ENCODE peak calls at places on chromosomes 7 and 10, in seven cellular contexts. One of them, this sample, is unnamed.
A peak's percentile ranks its signal among the peaks of the same experiment; 100 is the strongest.

GRCh38 chr10:1403508-1404230 is 333.7 kb downstream of the ADARB2 start:
- DNase-seq in stimulated activated naive CD4-positive, alpha-beta T cell: no peak
- DNase-seq in hepatocyte: no peak
- DNase-seq in cardiac fibroblast: no peak
- DNase-seq in KG1: no peak
- DNase-seq in tibial artery: peak; percentile 42
- DNase-seq in GM12865: no peak
- DNase-seq in this sample: no peak

GRCh38 chr10:42491801-42492200 is 146.6 kb downstream of the ZNF33B start:
- DNase-seq in stimulated activated naive CD4-positive, alpha-beta T cell: no peak
- DNase-seq in cardiac fibroblast: no peak
- DNase-seq in GM12865: no peak
- DNase-seq in KG1: no peak
- DNase-seq in tibial artery: no peak
- DNase-seq in hepatocyte: no peak
- DNase-seq in this sample: no peak

GRCh38 chr7:106017657-106018056 is 54.6 kb downstream of the CDHR3 start:
- DNase-seq in tibial artery: peak; percentile 5
- DNase-seq in KG1: no peak
- DNase-seq in cardiac fibroblast: no peak
- DNase-seq in GM12865: no peak
- DNase-seq in stimulated activated naive CD4-positive, alpha-beta T cell: no peak
- DNase-seq in hepatocyte: no peak
- DNase-seq in this sample: no peak

GRCh38 chr7:118245267-118246040 is 20.9 kb downstream of the ANKRD7 start:
- DNase-seq in hepatocyte: no peak
- DNase-seq in cardiac fibroblast: no peak
- DNase-seq in GM12865: peak; percentile 16
- DNase-seq in tibial artery: no peak
- DNase-seq in KG1: no peak
- DNase-seq in stimulated activated naive CD4-positive, alpha-beta T cell: no peak
- DNase-seq in this sample: no peak

GRCh38 chr10:48454302-48455054 is 148.0 kb downstream of the MAPK8 start:
- DNase-seq in GM12865: no peak
- DNase-seq in tibial artery: peak; percentile 57
- DNase-seq in KG1: no peak
- DNase-seq in hepatocyte: peak; percentile 44
- DNase-seq in cardiac fibroblast: no peak
- DNase-seq in stimulated activated naive CD4-positive, alpha-beta T cell: no peak
- DNase-seq in this sample: peak; percentile 42

GRCh38 chr10:60629332-60629731 is 148.9 kb upstream of the CDK1 start:
- DNase-seq in cardiac fibroblast: no peak
- DNase-seq in hepatocyte: no peak
- DNase-seq in tibial artery: no peak
- DNase-seq in GM12865: no peak
- DNase-seq in stimulated activated naive CD4-positive, alpha-beta T cell: no peak
- DNase-seq in KG1: no peak
- DNase-seq in this sample: no peak

GRCh38 chr10:58818889-58819288 is 306.2 kb downstream of the BICC1 start:
- DNase-seq in KG1: no peak
- DNase-seq in hepatocyte: peak; percentile 22
- DNase-seq in stimulated activated naive CD4-positive, alpha-beta T cell: no peak
- DNase-seq in tibial artery: no peak
- DNase-seq in GM12865: no peak
- DNase-seq in cardiac fibroblast: peak; percentile 90
- DNase-seq in this sample: no peak

GRCh38 chr7:10802011-10802410 is 171.7 kb upstream of the PHF14 start:
- DNase-seq in tibial artery: no peak
- DNase-seq in cardiac fibroblast: no peak
- DNase-seq in hepatocyte: no peak
- DNase-seq in KG1: no peak
- DNase-seq in stimulated activated naive CD4-positive, alpha-beta T cell: no peak
- DNase-seq in GM12865: no peak
- DNase-seq in this sample: no peak

GRCh38 chr7:45186261-45186813 is 28.7 kb downstream of the RAMP3 start:
- DNase-seq in GM12865: no peak
- DNase-seq in tibial artery: no peak
- DNase-seq in cardiac fibroblast: no peak
- DNase-seq in KG1: no peak
- DNase-seq in hepatocyte: no peak
- DNase-seq in stimulated activated naive CD4-positive, alpha-beta T cell: no peak
- DNase-seq in this sample: no peak

GRCh38 chr7:105806592-105807266 is 69.7 kb downstream of the ATXN7L1 start:
- DNase-seq in tibial artery: no peak
- DNase-seq in stimulated activated naive CD4-positive, alpha-beta T cell: no peak
- DNase-seq in KG1: no peak
- DNase-seq in cardiac fibroblast: peak; percentile 77
- DNase-seq in hepatocyte: peak; percentile 49
- DNase-seq in GM12865: peak; percentile 84
- DNase-seq in this sample: no peak

GRCh38 chr10:78433063-78433717 is 399.5 kb downstream of the RPS24 start:
- DNase-seq in tibial artery: peak; percentile 67
- DNase-seq in KG1: no peak
- DNase-seq in stimulated activated naive CD4-positive, alpha-beta T cell: no peak
- DNase-seq in cardiac fibroblast: no peak
- DNase-seq in GM12865: no peak
- DNase-seq in hepatocyte: no peak
- DNase-seq in this sample: no peak

GRCh38 chr10:132375795-132376297 is 21.2 kb upstream of the PWWP2B start:
- DNase-seq in KG1: no peak
- DNase-seq in GM12865: no peak
- DNase-seq in cardiac fibroblast: no peak
- DNase-seq in tibial artery: no peak
- DNase-seq in hepatocyte: no peak
- DNase-seq in stimulated activated naive CD4-positive, alpha-beta T cell: no peak
- DNase-seq in this sample: no peak

GRCh38 chr7:65872776-65873581 is at the start of gene VKORC1L1:
- DNase-seq in hepatocyte: peak; percentile 98
- DNase-seq in cardiac fibroblast: peak; percentile 92
- DNase-seq in KG1: peak; percentile 68
- DNase-seq in stimulated activated naive CD4-positive, alpha-beta T cell: peak; percentile 91
- DNase-seq in tibial artery: peak; percentile 98
- DNase-seq in GM12865: peak; percentile 97
- DNase-seq in this sample: peak; percentile 96

GRCh38 chr10:14916600-14916999 is 37.3 kb downstream of the DCLRE1C start:
- DNase-seq in cardiac fibroblast: no peak
- DNase-seq in GM12865: no peak
- DNase-seq in tibial artery: no peak
- DNase-seq in stimulated activated naive CD4-positive, alpha-beta T cell: no peak
- DNase-seq in hepatocyte: no peak
- DNase-seq in KG1: no peak
- DNase-seq in this sample: no peak

GRCh38 chr10:114683593-114683992 is 25.5 kb upstream of the ABLIM1 start:
- DNase-seq in KG1: no peak
- DNase-seq in stimulated activated naive CD4-positive, alpha-beta T cell: no peak
- DNase-seq in tibial artery: no peak
- DNase-seq in GM12865: no peak
- DNase-seq in hepatocyte: no peak
- DNase-seq in cardiac fibroblast: no peak
- DNase-seq in this sample: no peak

GRCh38 chr7:13181221-13181620 is 493.8 kb downstream of the ARL4A start:
- DNase-seq in cardiac fibroblast: no peak
- DNase-seq in hepatocyte: peak; percentile 8
- DNase-seq in stimulated activated naive CD4-positive, alpha-beta T cell: no peak
- DNase-seq in tibial artery: no peak
- DNase-seq in GM12865: no peak
- DNase-seq in KG1: no peak
- DNase-seq in this sample: no peak

GRCh38 chr10:113681533-113682470 is 2.1 kb downstream of the CASP7 start:
- DNase-seq in KG1: no peak
- DNase-seq in GM12865: peak; percentile 88
- DNase-seq in cardiac fibroblast: peak; percentile 18
- DNase-seq in stimulated activated naive CD4-positive, alpha-beta T cell: no peak
- DNase-seq in tibial artery: no peak
- DNase-seq in hepatocyte: no peak
- DNase-seq in this sample: no peak

GRCh38 chr10:88064608-88065383 is 201.4 kb downstream of the PTEN start:
- DNase-seq in GM12865: peak; percentile 99
- DNase-seq in stimulated activated naive CD4-positive, alpha-beta T cell: peak; percentile 45
- DNase-seq in tibial artery: peak; percentile 75
- DNase-seq in hepatocyte: peak; percentile 45
- DNase-seq in KG1: peak; percentile 32
- DNase-seq in cardiac fibroblast: peak; percentile 73
- DNase-seq in this sample: peak; percentile 84

GRCh38 chr7:66964391-66964790 is 31.0 kb downstream of the SBDS start:
- DNase-seq in KG1: no peak
- DNase-seq in cardiac fibroblast: peak; percentile 55
- DNase-seq in stimulated activated naive CD4-positive, alpha-beta T cell: no peak
- DNase-seq in hepatocyte: peak; percentile 14
- DNase-seq in tibial artery: no peak
- DNase-seq in GM12865: no peak
- DNase-seq in this sample: no peak

GRCh38 chr7:57414415-57414814 is 35.6 kb upstream of the ZNF716 start:
- DNase-seq in tibial artery: no peak
- DNase-seq in hepatocyte: no peak
- DNase-seq in GM12865: no peak
- DNase-seq in stimulated activated naive CD4-positive, alpha-beta T cell: no peak
- DNase-seq in KG1: no peak
- DNase-seq in cardiac fibroblast: no peak
- DNase-seq in this sample: no peak

GRCh38 chr7:2821161-2821841 is 22.8 kb downstream of the GNA12 start:
- DNase-seq in GM12865: peak; percentile 75
- DNase-seq in cardiac fibroblast: peak; percentile 94
- DNase-seq in tibial artery: no peak
- DNase-seq in KG1: no peak
- DNase-seq in stimulated activated naive CD4-positive, alpha-beta T cell: no peak
- DNase-seq in hepatocyte: no peak
- DNase-seq in this sample: no peak

GRCh38 chr7:149680316-149681025 is 92.9 kb downstream of the ZNF467 start:
- DNase-seq in GM12865: no peak
- DNase-seq in cardiac fibroblast: peak; percentile 48
- DNase-seq in KG1: no peak
- DNase-seq in tibial artery: no peak
- DNase-seq in hepatocyte: no peak
- DNase-seq in stimulated activated naive CD4-positive, alpha-beta T cell: no peak
- DNase-seq in this sample: no peak

GRCh38 chr10:72611783-72612182 is 14.1 kb downstream of the MICU1 start:
- DNase-seq in hepatocyte: no peak
- DNase-seq in KG1: no peak
- DNase-seq in stimulated activated naive CD4-positive, alpha-beta T cell: no peak
- DNase-seq in GM12865: no peak
- DNase-seq in cardiac fibroblast: peak; percentile 22
- DNase-seq in tibial artery: no peak
- DNase-seq in this sample: no peak

GRCh38 chr7:26843696-26844095 is 20.7 kb downstream of the SKAP2 start:
- DNase-seq in GM12865: no peak
- DNase-seq in hepatocyte: no peak
- DNase-seq in cardiac fibroblast: peak; percentile 16
- DNase-seq in stimulated activated naive CD4-positive, alpha-beta T cell: no peak
- DNase-seq in KG1: no peak
- DNase-seq in tibial artery: no peak
- DNase-seq in this sample: no peak

GRCh38 chr7:112579388-112579787 is 98.6 kb downstream of the LSMEM1 start:
- DNase-seq in stimulated activated naive CD4-positive, alpha-beta T cell: no peak
- DNase-seq in cardiac fibroblast: no peak
- DNase-seq in KG1: no peak
- DNase-seq in tibial artery: no peak
- DNase-seq in hepatocyte: no peak
- DNase-seq in GM12865: no peak
- DNase-seq in this sample: no peak

GRCh38 chr7:155867734-155868400 is 55.6 kb upstream of the SHH start:
- DNase-seq in KG1: no peak
- DNase-seq in cardiac fibroblast: no peak
- DNase-seq in tibial artery: peak; percentile 7
- DNase-seq in stimulated activated naive CD4-positive, alpha-beta T cell: no peak
- DNase-seq in GM12865: no peak
- DNase-seq in hepatocyte: no peak
- DNase-seq in this sample: no peak

GRCh38 chr7:129163875-129164544 is 19.5 kb downstream of the TSPAN33 start:
- DNase-seq in tibial artery: no peak
- DNase-seq in hepatocyte: peak; percentile 76
- DNase-seq in stimulated activated naive CD4-positive, alpha-beta T cell: no peak
- DNase-seq in GM12865: peak; percentile 80
- DNase-seq in KG1: no peak
- DNase-seq in cardiac fibroblast: peak; percentile 81
- DNase-seq in this sample: no peak

GRCh38 chr7:5276611-5277010 is 6.1 kb upstream of the SLC29A4 start:
- DNase-seq in cardiac fibroblast: no peak
- DNase-seq in hepatocyte: no peak
- DNase-seq in stimulated activated naive CD4-positive, alpha-beta T cell: no peak
- DNase-seq in GM12865: no peak
- DNase-seq in KG1: no peak
- DNase-seq in tibial artery: no peak
- DNase-seq in this sample: no peak

GRCh38 chr7:130293521-130293920 is 560 bp downstream of the CPA4 start:
- DNase-seq in cardiac fibroblast: no peak
- DNase-seq in KG1: no peak
- DNase-seq in stimulated activated naive CD4-positive, alpha-beta T cell: no peak
- DNase-seq in GM12865: peak; percentile 53
- DNase-seq in tibial artery: no peak
- DNase-seq in hepatocyte: no peak
- DNase-seq in this sample: no peak

GRCh38 chr10:131778842-131779241 is 122.0 kb upstream of the PPP2R2D start:
- DNase-seq in hepatocyte: no peak
- DNase-seq in tibial artery: peak; percentile 27
- DNase-seq in stimulated activated naive CD4-positive, alpha-beta T cell: no peak
- DNase-seq in cardiac fibroblast: no peak
- DNase-seq in GM12865: no peak
- DNase-seq in KG1: no peak
- DNase-seq in this sample: no peak

GRCh38 chr10:71301371-71301916 is 17.6 kb upstream of the SLC29A3 start:
- DNase-seq in cardiac fibroblast: no peak
- DNase-seq in tibial artery: no peak
- DNase-seq in GM12865: no peak
- DNase-seq in hepatocyte: no peak
- DNase-seq in stimulated activated naive CD4-positive, alpha-beta T cell: no peak
- DNase-seq in KG1: no peak
- DNase-seq in this sample: no peak

GRCh38 chr10:90837486-90837885 is 20.4 kb downstream of the HTR7 start:
- DNase-seq in stimulated activated naive CD4-positive, alpha-beta T cell: no peak
- DNase-seq in hepatocyte: no peak
- DNase-seq in KG1: no peak
- DNase-seq in GM12865: no peak
- DNase-seq in tibial artery: no peak
- DNase-seq in cardiac fibroblast: no peak
- DNase-seq in this sample: no peak

GRCh38 chr7:105932835-105933477 is 30.1 kb upstream of the CDHR3 start:
- DNase-seq in cardiac fibroblast: peak; percentile 86
- DNase-seq in GM12865: no peak
- DNase-seq in tibial artery: no peak
- DNase-seq in KG1: no peak
- DNase-seq in stimulated activated naive CD4-positive, alpha-beta T cell: no peak
- DNase-seq in hepatocyte: no peak
- DNase-seq in this sample: peak; percentile 63